ENCODE peak calls at places on chromosomes 7 and 10, in four cellular contexts. X is H9, N is trophoblast cell, J is H1. H is an unnamed sample. For H3K79me2, the result is how much of the 10 kb centered on the place peaks cover.

GRCh38 chr10:85623758-85624157 is 742.8 kb downstream of the GRID1 start:
- DNase-seq in X (no peak), J (no peak), N (no peak), H (no peak)

GRCh38 chr10:44752451-44753441 is 158.4 kb upstream of the TMEM72 start:
- DNase-seq in N (no peak), X (no peak), J (no peak), H (no peak)

GRCh38 chr10:68327889-68328786 is 3.7 kb upstream of the HNRNPH3 start:
- DNase-seq in X (no peak), J (no peak), N (peak), H (peak)

GRCh38 chr10:50992972-50993766 is 81.1 kb upstream of the PRKG1 start:
- DNase-seq in J (no peak), X (peak), N (no peak), H (peak)

GRCh38 chr10:77857272-77857671 is 69.3 kb downstream of the DLG5 start:
- DNase-seq in N (peak), J (no peak), X (no peak), H (no peak)

GRCh38 chr10:11440250-11441150 is 170.9 kb downstream of the USP6NL start:
- DNase-seq in N (no peak), X (peak), J (no peak), H (no peak)

GRCh38 chr10:103602028-103602851 is 108.7 kb downstream of the NEURL1 start:
- DNase-seq in J (no peak), X (no peak), N (peak), H (no peak)

GRCh38 chr10:14429043-14429713 is 98.5 kb upstream of the FRMD4A start:
- DNase-seq in J (peak), X (peak), N (no peak), H (peak)

GRCh38 chr7:30926323-30926722 is 14.7 kb downstream of the AQP1 start:
- DNase-seq in N (no peak), J (no peak), X (no peak), H (no peak)

GRCh38 chr7:56537952-56538351 is 421.7 kb upstream of the NUPR2 start:
- DNase-seq in X (no peak), J (no peak), N (peak), H (no peak)

GRCh38 chr10:48215148-48215982 is 59.1 kb downstream of the FRMPD2 start:
- DNase-seq in X (peak), J (peak), N (peak), H (peak)

GRCh38 chr10:73940634-73941221 is 29.8 kb downstream of the PLAU start:
- DNase-seq in N (peak), J (no peak), X (peak), H (peak)

GRCh38 chr10:84957427-84957826 is 629.0 kb downstream of the CCSER2 start:
- DNase-seq in N (no peak), X (no peak), J (no peak), H (peak)

GRCh38 chr10:3786295-3786981 is 1.4 kb upstream of the KLF6 start:
- DNase-seq in J (no peak), X (peak), N (peak), H (peak)

GRCh38 chr7:47241112-47242065 is 340.5 kb downstream of the TNS3 start:
- DNase-seq in J (no peak), X (no peak), N (peak), H (no peak)

GRCh38 chr10:103707956-103708626 is 147.3 kb downstream of the SH3PXD2A start:
- DNase-seq in J (no peak), X (no peak), N (no peak), H (no peak)

GRCh38 chr10:103542764-103543616 is 49.5 kb downstream of the NEURL1 start:
- DNase-seq in X (peak), J (no peak), N (peak), H (peak)

GRCh38 chr10:125802131-125802530 is 20.9 kb downstream of the UROS start:
- DNase-seq in N (no peak), X (no peak), J (no peak), H (no peak)

GRCh38 chr10:45652511-45652910 is 20.1 kb downstream of the ZFAND4 start:
- DNase-seq in X (no peak), J (no peak), N (no peak), H (no peak)

GRCh38 chr7:132783824-132784223 is 207.6 kb upstream of the PLXNA4 start:
- DNase-seq in J (peak), N (peak), X (no peak), H (peak)

GRCh38 chr10:120981601-120982381 is 130.6 kb downstream of the WDR11 start:
- DNase-seq in J (no peak), X (no peak), N (peak), H (peak)

GRCh38 chr7:155798673-155799439 is 13.4 kb downstream of the SHH start:
- DNase-seq in J (no peak), N (no peak), X (no peak), H (no peak)

GRCh38 chr10:12768156-12768731 is 233.3 kb downstream of the CCDC3 start:
- DNase-seq in N (peak), X (no peak), J (no peak), H (peak)

GRCh38 chr7:33773053-33773452 is 132.3 kb upstream of the BMPER start:
- DNase-seq in N (no peak), J (no peak), X (no peak), H (no peak)

GRCh38 chr7:94655884-94656657 is at the start of gene SGCE:
- DNase-seq in J (peak), X (peak), N (peak), H (peak)

GRCh38 chr7:100127866-100128601 is 1.3 kb downstream of the MBLAC1 start:
- DNase-seq in N (no peak), X (peak), J (no peak), H (peak)

GRCh38 chr10:108327706-108328105 is 1163.2 kb upstream of the SORCS1 start:
- DNase-seq in X (no peak), N (no peak), J (no peak), H (no peak)

GRCh38 chr10:132540456-132540855 is 2.9 kb downstream of the INPP5A start:
- DNase-seq in N (peak), X (no peak), J (no peak), H (peak)

GRCh38 chr10:58299580-58299979 is 30.6 kb downstream of the CISD1 start:
- DNase-seq in J (peak), N (peak), X (peak), H (peak)

GRCh38 chr10:675532-675931 is 13.9 kb downstream of the DIP2C start:
- DNase-seq in X (no peak), N (no peak), J (no peak), H (no peak)

GRCh38 chr10:96906864-96907263 is 74.8 kb downstream of the LCOR start:
- DNase-seq in N (no peak), X (no peak), J (no peak), H (peak)

GRCh38 chr10:1048349-1048731 is 579 bp downstream of the IDI1 start:
- DNase-seq in N (peak), X (no peak), J (no peak), H (no peak)

GRCh38 chr10:132294561-132295320 is 13.0 kb downstream of the STK32C start:
- DNase-seq in J (no peak), X (peak), N (no peak), H (peak)

GRCh38 chr10:13335881-13336280 is 12.2 kb downstream of the SEPHS1 start:
- DNase-seq in X (no peak), N (no peak), J (no peak), H (no peak)

GRCh38 chr10:4812952-4813351 is 13.1 kb upstream of the AKR1E2 start:
- DNase-seq in X (no peak), J (no peak), N (peak), H (peak)

GRCh38 chr10:16690417-16690816 is 126.8 kb downstream of the RSU1 start:
- DNase-seq in J (no peak), N (no peak), X (no peak), H (no peak)

GRCh38 chr10:69069090-69070042 is 18.5 kb upstream of the SRGN start:
- DNase-seq in X (peak), N (no peak), J (no peak), H (no peak)

GRCh38 chr10:132671171-132672154 is 114.5 kb downstream of the NKX6-2 start:
- DNase-seq in N (no peak), J (no peak), X (peak), H (no peak)

GRCh38 chr7:91242097-91242846 is 22.0 kb upstream of the FZD1 start:
- DNase-seq in J (no peak), X (no peak), N (no peak), H (no peak)

GRCh38 chr7:140643416-140643815 is 2.8 kb upstream of the DENND2A start:
- DNase-seq in N (no peak), J (no peak), X (no peak), H (no peak)

GRCh38 chr7:140640060-140640611 is 477 bp downstream of the DENND2A start:
- DNase-seq in J (no peak), N (peak), X (peak), H (peak)

GRCh38 chr7:140639366-140640053 is 1.1 kb downstream of the DENND2A start:
- DNase-seq in J (no peak), X (no peak), N (peak), H (peak)

GRCh38 chr7:140640727-140641531 is at the start of gene DENND2A:
- DNase-seq in J (no peak), N (peak), X (peak), H (peak)

DNA sequence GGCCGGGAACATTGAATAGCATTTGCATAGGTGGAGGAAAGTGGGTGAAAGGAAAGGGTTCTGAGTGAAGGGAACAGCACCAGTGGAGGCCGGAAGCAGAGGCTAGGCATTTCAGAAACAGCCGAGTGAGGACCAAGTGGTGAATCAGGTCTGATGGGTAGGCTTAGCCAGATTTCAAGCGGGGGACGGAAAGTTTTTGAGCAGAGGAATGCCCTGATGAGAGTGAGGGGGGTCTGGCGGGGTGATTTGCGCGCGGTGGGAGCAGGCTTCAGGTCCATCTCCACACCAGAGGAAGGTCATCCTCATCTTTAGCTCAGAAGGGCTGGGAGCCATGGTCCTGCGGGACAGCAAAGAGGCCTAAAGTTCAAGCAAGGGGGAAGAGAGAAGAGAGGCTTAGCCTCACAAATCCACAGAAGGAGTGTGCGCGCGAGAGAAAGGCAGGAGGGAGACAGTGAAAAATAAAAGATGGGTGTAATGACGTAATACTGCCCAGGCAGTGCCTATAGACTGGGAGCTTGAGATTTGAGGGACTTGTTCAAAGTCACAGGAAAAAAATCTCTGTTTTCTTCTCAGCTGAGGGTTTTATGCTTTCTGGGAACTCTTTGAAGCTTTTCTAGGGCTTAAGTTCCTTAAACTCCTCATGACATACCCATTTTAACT is 1.0 kb upstream of the DENND2A start:
- DNase-seq in X (peak), N (peak), J (no peak), H (peak)
- H3K18ac ChIP-seq in X (no peak), N (peak), J (peak), H (no peak)

GRCh38 chr7:137965942-137966624 is 35.8 kb downstream of the CREB3L2 start:
- DNase-seq in X (no peak), J (no peak), N (peak), H (no peak)
- H4K8ac ChIP-seq in X (no peak), J (no peak), N (no peak), H (no peak)

DNA sequence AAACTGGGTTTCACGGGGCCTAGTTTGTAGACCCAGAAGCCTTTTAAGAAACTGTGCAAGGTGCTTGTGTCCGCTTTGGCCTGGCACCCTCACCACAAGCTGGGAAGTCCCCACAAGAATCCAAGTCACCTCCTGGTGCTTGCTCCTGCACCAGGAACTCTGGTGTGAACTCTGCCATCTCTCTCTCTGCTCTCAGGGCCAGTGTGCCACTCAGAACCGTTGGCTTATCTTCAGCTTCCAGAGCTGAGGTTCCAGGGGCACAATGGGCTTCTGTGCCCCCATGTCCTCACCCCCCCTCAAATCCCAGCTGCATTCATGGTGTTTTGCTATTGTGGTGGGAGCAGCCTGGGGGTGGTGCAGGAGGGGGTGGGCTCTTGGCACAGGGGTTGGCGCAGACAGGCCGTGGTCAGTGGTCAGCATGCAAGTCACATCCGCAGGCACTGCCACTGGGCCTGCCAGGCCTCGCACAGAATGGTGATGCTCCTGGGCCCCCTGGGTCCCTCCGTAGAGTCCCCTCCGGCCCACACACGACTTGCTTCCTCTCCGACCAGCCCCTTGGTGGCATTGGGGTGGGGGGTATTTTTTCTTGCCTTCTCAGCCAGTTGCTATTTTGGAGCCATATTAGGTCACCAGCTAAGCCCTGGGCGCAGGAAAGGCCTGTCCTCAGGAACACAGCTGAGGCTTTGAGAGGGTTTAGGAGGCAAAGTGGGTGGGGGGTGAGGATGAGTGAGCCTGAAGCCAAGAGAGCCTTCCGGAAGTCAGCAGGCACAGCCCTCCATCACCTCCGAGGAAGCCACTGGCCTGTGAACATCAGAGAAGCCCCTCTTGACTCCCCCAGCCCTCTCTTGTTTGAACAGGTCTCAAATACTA is 3.0 kb downstream of the ZCCHC24 start:
- DNase-seq in J (no peak), N (no peak), X (no peak), H (no peak)
- H3K79me2 ChIP-seq in J (under half), N (under half), X (under half), H (under half)

DNA sequence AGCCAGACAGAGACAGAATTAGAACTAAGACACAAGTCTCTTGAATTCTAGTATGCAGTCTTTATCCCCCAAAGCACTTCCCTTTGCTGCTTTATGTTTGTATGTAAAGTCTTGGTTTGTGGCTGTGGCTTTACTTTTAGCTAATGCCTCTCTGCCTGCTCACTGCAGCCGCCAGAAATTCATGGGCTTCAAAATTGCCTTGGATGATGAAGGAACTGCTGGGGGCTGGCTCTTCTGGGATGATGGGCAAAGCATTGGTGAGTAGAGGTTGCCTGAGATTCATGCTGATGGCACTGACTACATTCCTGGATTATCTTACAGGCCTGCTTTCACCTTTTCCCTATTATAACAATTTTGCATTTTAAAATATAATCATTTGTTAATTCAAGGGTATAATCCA is 10.9 kb upstream of the MGAM2 start:
- DNase-seq in X (no peak), N (no peak), J (no peak), H (no peak)
- H3K18ac ChIP-seq in X (no peak), N (no peak), J (no peak), H (no peak)